ENCODE peak calls at places on chromosomes 5 and 9, in five cellular contexts. G, R, Q, U and O are unnamed samples.

GRCh38 chr5:123785160-123786001 is 273.4 kb downstream of the CSNK1G3 start:
- DNase-seq in G (no peak), R (no peak), Q (peak; percentile 5), U (no peak), O (peak; percentile 21)

GRCh38 chr5:136729901-136730355 is 364.6 kb upstream of the TRPC7 start:
- DNase-seq in G (no peak), R (no peak), Q (no peak), U (no peak), O (no peak)

GRCh38 chr5:126917918-126918623 is 112.3 kb downstream of the MARCHF3 start:
- DNase-seq in G (no peak), R (no peak), Q (peak; percentile 63), U (no peak), O (peak; percentile 83)

GRCh38 chr9:83521017-83521810 is 17.0 kb downstream of the FRMD3 start:
- DNase-seq in G (no peak), R (no peak), Q (no peak), U (no peak), O (no peak)

GRCh38 chr5:119411935-119412623 is 40.2 kb upstream of the HSD17B4 start:
- DNase-seq in G (peak; percentile 56), R (no peak), Q (peak; percentile 72), U (peak; percentile 25), O (peak; percentile 42)

GRCh38 chr5:138824924-138825863 is 49.9 kb downstream of the LRRTM2 start:
- DNase-seq in G (no peak), R (no peak), Q (peak; percentile 25), U (no peak), O (no peak)

GRCh38 chr9:88852794-88853193 is 138.5 kb upstream of the S1PR3 start:
- DNase-seq in G (no peak), R (no peak), Q (no peak), U (peak; percentile 27), O (no peak)

GRCh38 chr9:106156462-106156861 is 462.1 kb downstream of the TMEM38B start:
- DNase-seq in G (no peak), R (no peak), Q (no peak), U (no peak), O (no peak)

GRCh38 chr9:21605489-21605931 is 123.4 kb upstream of the IFNE start:
- DNase-seq in G (no peak), R (no peak), Q (no peak), U (no peak), O (no peak)

GRCh38 chr5:119368238-119368630 is 12.4 kb downstream of the TNFAIP8 start:
- DNase-seq in G (no peak), R (no peak), Q (no peak), U (no peak), O (no peak)

GRCh38 chr9:8666060-8666459 is 866.5 kb upstream of the DMAC1 start:
- DNase-seq in G (no peak), R (no peak), Q (no peak), U (no peak), O (no peak)

GRCh38 chr5:54561646-54562045 is 44.1 kb downstream of the SNX18 start:
- DNase-seq in G (no peak), R (no peak), Q (no peak), U (no peak), O (no peak)
- H3K27me3 ChIP-seq in G (no peaks in the 10 kb centered on the region), R (no peaks in the 10 kb centered on the region), Q (no peaks in the 10 kb centered on the region), U (no peaks in the 10 kb centered on the region), O (no peaks in the 10 kb centered on the region)

DNA sequence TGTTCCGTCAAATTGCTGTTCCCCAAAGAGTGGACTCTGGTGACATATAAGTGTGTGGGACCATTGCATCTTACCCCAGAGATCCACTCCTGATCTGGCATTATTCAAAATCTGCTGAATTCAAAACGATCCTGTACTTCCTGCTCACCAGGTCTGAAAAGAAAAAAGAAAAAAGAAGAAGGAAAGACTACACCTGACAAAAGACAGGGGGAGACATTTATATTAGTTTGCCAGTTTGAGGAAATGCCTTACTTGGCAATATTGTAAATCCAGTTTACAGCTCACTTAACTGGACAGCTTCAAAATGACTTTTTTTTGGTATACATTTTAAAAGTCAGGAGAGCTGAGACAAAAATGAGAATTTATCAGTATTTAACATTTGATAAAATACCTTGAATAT is 15.0 kb upstream of the GRHPR start:
- DNase-seq in G (no peak), R (no peak), Q (no peak), U (no peak), O (no peak)
- H3K4me3 ChIP-seq in G (no peak overlapping the region), R (no peak overlapping the region), Q (no peak overlapping the region), U (no peak overlapping the region), O (no peak overlapping the region)

GRCh38 chr5:170920196-170920595 is 58.4 kb downstream of the RANBP17 start:
- DNase-seq in G (no peak), R (no peak), Q (no peak), U (no peak), O (no peak)

GRCh38 chr5:170913573-170913972 is 51.8 kb downstream of the RANBP17 start:
- DNase-seq in G (no peak), R (no peak), Q (no peak), U (no peak), O (no peak)

DNA sequence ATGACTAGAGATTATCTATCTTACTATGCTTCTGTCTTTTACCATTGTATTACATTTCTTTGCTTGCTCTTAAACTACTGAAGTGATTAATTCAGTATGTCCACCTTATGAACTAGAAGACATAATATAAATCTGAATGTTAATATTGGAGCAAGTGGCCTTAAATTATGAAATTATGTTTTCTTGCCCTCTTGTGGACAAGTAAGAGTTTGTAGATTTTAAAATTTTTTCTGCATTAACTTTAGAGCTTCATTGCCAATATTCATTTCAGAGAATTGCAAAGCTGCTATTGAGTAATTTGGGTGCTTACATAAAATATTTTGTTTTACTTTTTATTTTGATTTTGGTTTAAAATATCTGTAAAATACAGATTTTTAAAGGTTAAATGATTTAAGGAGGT is 55.3 kb downstream of the RANBP17 start:
- DNase-seq in G (no peak), R (no peak), Q (no peak), U (no peak), O (no peak)
- TF ChIP-seq CTCF in G (no peak), R (no peak), Q (no peak), U (no peak), O (no peak)

DNA sequence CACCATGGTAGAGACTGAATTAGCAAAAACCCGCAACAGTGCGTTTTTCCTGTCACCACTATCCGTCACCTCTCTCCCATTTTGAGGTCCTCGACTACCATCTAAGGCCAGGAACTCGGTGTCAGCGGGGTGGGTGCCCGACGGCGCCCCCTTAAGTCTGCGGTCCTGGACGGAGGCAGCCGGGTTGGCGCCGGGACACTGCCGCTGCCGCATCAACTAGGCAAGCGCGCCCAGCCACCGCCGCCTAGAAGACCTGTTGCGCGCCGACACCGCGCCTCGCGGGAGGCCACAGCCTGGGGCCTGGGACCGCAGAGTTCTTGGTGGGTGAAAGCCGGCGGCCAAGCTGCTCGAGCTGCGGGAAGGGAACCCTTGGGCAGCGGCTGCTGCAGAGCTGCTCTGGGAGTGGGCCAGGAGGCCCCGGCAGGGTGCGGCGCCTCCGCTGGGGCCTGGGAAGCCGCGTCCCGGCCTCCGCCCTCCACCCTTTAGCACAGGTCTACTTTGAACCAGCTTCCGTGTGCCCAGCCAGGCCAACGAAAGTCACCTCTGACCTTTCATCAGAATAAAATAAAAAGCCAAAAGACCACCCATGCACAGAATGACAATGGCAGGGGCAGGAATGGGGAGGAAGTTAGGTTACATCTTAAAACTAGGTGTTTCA is 3.5 kb downstream of the FOXB2 start:
- DNase-seq in G (no peak), R (no peak), Q (peak; percentile 81), U (no peak), O (no peak)
- H3K27me3 ChIP-seq in G (peaks cover 4% of the 10 kb centered on the region), R (peaks cover 95% of the 10 kb centered on the region), Q (peaks cover 90% of the 10 kb centered on the region), U (peaks cover 100% of the 10 kb centered on the region), O (peaks cover 97% of the 10 kb centered on the region)

GRCh38 chr5:160165137-160166068 is 46.2 kb upstream of the PWWP2A start:
- DNase-seq in G (peak; percentile 87), R (peak; percentile 93), Q (peak; percentile 83), U (peak; percentile 87), O (peak; percentile 97)
- H3K4me3 ChIP-seq in G (no peak overlapping the region), R (no peak overlapping the region), Q (no peak overlapping the region), U (peak overlapping the region; percentile 7), O (peak overlapping the region; percentile 46)

GRCh38 chr9:33506626-33507370 is 17.3 kb upstream of the ANKRD18B start:
- DNase-seq in G (peak; percentile 33), R (no peak), Q (no peak), U (no peak), O (no peak)
- TF ChIP-seq CTCF in G (no peak), R (no peak), Q (no peak), U (no peak), O (no peak)